ENCODE peak calls at places on chromosomes 11 and 22, in nine cellular contexts. D is BJ, R is chondrocyte, F is HCT116, Y is cardiac muscle cell, M is AG04450, C is AG10803, Q is adrenal gland, H is sigmoid colon. U is an unnamed sample.

GRCh38 chr22:29470159-29470855 is 9.7 kb upstream of the NEFH start:
- DNase-seq in D (no peak), R (no peak), F (peak), Y (peak), M (no peak), C (peak), Q (peak), H (peak), U (peak)

GRCh38 chr22:32951081-32951806 is 106.9 kb downstream of the SYN3 start:
- DNase-seq in D (no peak), R (no peak), F (no peak), Y (peak), M (no peak), C (no peak), Q (peak), H (no peak), U (peak)

GRCh38 chr11:28144808-28145207 is 36.6 kb downstream of the METTL15 start:
- DNase-seq in D (no peak), R (no peak), F (no peak), Y (no peak), M (no peak), C (peak), Q (no peak), H (no peak), U (no peak)

GRCh38 chr11:104668797-104669463 is 229.3 kb downstream of the CASP12 start:
- DNase-seq in D (peak), R (no peak), F (peak), Y (no peak), M (peak), C (peak), Q (no peak), H (no peak), U (no peak)

GRCh38 chr11:60221706-60222105 is 21.2 kb downstream of the MS4A4E start:
- DNase-seq in D (no peak), R (no peak), F (no peak), Y (no peak), M (no peak), C (no peak), Q (no peak), H (no peak), U (no peak)

GRCh38 chr11:95232666-95233065 is 1.7 kb upstream of the SESN3 start:
- DNase-seq in D (no peak), R (no peak), F (no peak), Y (no peak), M (no peak), C (no peak), Q (no peak), H (no peak), U (no peak)

GRCh38 chr11:111765984-111766833 is at the start of gene PPP2R1B:
- DNase-seq in D (no peak), R (peak), F (peak), Y (peak), M (no peak), C (peak), Q (peak), H (peak), U (peak)

GRCh38 chr22:26545385-26545784 is 33.1 kb upstream of the TFIP11 start:
- DNase-seq in D (no peak), R (no peak), F (no peak), Y (no peak), M (no peak), C (no peak), Q (no peak), H (no peak), U (no peak)

GRCh38 chr11:62108017-62108750 is 15.6 kb upstream of the INCENP start:
- DNase-seq in D (no peak), R (no peak), F (peak), Y (peak), M (no peak), C (peak), Q (no peak), H (no peak), U (no peak)

GRCh38 chr11:76787911-76788596 is 4.9 kb downstream of the TSKU start:
- DNase-seq in D (no peak), R (peak), F (peak), Y (no peak), M (no peak), C (peak), Q (no peak), H (peak), U (no peak)

GRCh38 chr11:130178441-130178971 is 18.9 kb downstream of the ST14 start:
- DNase-seq in D (no peak), R (no peak), F (no peak), Y (no peak), M (no peak), C (no peak), Q (no peak), H (no peak), U (peak)

GRCh38 chr11:75420224-75421034 is 12.6 kb downstream of the KLHL35 start:
- DNase-seq in D (no peak), R (no peak), F (no peak), Y (no peak), M (no peak), C (no peak), Q (no peak), H (no peak), U (no peak)

GRCh38 chr22:36156515-36157419 is 3.8 kb downstream of the APOL3 start:
- DNase-seq in D (peak), R (no peak), F (no peak), Y (peak), M (peak), C (peak), Q (peak), H (peak), U (peak)

GRCh38 chr11:30763951-30764350 is 177.8 kb upstream of the MPPED2 start:
- DNase-seq in D (no peak), R (no peak), F (no peak), Y (no peak), M (no peak), C (no peak), Q (no peak), H (no peak), U (no peak)
- TF ChIP-seq CTCF in D (no peak), R (no peak), F (no peak), Y (no peak), M (no peak), C (no peak), Q (no peak), H (no peak), U (no peak)

GRCh38 chr22:43288807-43289417 is 54.3 kb downstream of the SCUBE1 start:
- DNase-seq in D (no peak), R (no peak), F (no peak), Y (no peak), M (no peak), C (no peak), Q (no peak), H (no peak), U (no peak)

GRCh38 chr22:43289551-43289963 is 53.6 kb downstream of the SCUBE1 start:
- DNase-seq in D (no peak), R (no peak), F (no peak), Y (no peak), M (no peak), C (peak), Q (no peak), H (no peak), U (no peak)

GRCh38 chr22:43291381-43291780 is 51.8 kb downstream of the SCUBE1 start:
- DNase-seq in D (no peak), R (no peak), F (no peak), Y (no peak), M (no peak), C (no peak), Q (no peak), H (no peak), U (no peak)

GRCh38 chr22:43288378-43288777 is 54.8 kb downstream of the SCUBE1 start:
- DNase-seq in D (no peak), R (no peak), F (no peak), Y (no peak), M (no peak), C (no peak), Q (no peak), H (no peak), U (no peak)

DNA sequence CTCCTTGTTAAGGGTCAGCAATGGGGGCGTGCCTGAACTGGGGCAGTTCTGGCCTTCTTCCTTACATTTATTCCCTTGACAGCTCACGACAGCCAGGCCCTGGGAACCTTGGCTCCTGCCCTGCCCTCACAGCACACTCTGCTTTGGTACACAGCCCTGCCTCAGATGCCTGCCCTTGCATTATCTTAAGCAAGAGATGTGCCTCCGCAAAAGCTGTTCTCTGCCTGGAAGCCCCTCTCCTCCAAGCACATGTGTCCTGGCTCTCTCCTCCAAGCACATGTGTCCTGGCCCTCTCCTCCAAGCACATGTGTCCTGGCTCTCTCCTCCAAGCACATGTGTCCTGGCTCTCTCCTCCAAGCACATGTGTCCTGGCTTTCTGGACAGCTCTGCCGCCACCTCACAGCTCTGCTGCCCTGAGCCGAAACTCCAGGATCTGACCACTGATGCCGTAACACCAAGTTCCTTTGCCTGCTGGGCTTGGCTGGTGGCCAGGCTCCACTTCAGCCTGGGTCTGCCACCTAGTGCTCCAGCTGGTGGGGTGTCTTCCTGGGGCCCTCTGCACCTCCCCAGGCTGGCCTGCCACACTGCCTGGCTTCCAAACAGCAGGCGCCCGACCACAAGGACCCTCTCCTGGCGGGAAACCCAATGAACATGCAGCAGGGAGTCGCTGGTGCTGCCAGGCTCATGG is 53.1 kb downstream of the SCUBE1 start:
- DNase-seq in D (no peak), R (no peak), F (no peak), Y (no peak), M (no peak), C (peak), Q (no peak), H (peak), U (peak)
- TF ChIP-seq CTCF in D (no peak), R (peak), F (no peak), Y (peak), M (no peak), C (no peak), Q (no peak), H (no peak), U (no peak)

GRCh38 chr11:83072689-83073242 is 1.1 kb upstream of the RAB30 start:
- DNase-seq in D (no peak), R (no peak), F (no peak), Y (no peak), M (no peak), C (no peak), Q (no peak), H (no peak), U (no peak)

GRCh38 chr11:83071641-83072591 is at the start of gene RAB30:
- DNase-seq in D (peak), R (peak), F (peak), Y (peak), M (peak), C (peak), Q (peak), H (peak), U (peak)

GRCh38 chr11:83070044-83070877 is 1.4 kb downstream of the RAB30 start:
- DNase-seq in D (no peak), R (no peak), F (no peak), Y (no peak), M (no peak), C (peak), Q (no peak), H (no peak), U (peak)

GRCh38 chr11:83069441-83070043 is 2.2 kb downstream of the RAB30 start:
- DNase-seq in D (no peak), R (no peak), F (no peak), Y (no peak), M (no peak), C (no peak), Q (no peak), H (no peak), U (no peak)

GRCh38 chr11:83070878-83071640 is 638 bp downstream of the RAB30 start:
- DNase-seq in D (no peak), R (no peak), F (no peak), Y (peak), M (no peak), C (peak), Q (peak), H (peak), U (peak)
- TF ChIP-seq CTCF in D (no peak), R (peak), F (no peak), Y (no peak), M (no peak), C (no peak), Q (no peak), H (no peak), U (no peak)

GRCh38 chr11:80724366-80724765 is 1283.5 kb upstream of the TENM4 start:
- DNase-seq in D (no peak), R (no peak), F (no peak), Y (no peak), M (no peak), C (no peak), Q (no peak), H (no peak), U (no peak)

GRCh38 chr11:80726236-80726635 is 1285.4 kb upstream of the TENM4 start:
- DNase-seq in D (no peak), R (no peak), F (no peak), Y (no peak), M (no peak), C (no peak), Q (no peak), H (no peak), U (no peak)

GRCh38 chr11:80722616-80723015 is 1281.8 kb upstream of the TENM4 start:
- DNase-seq in D (no peak), R (no peak), F (no peak), Y (peak), M (no peak), C (no peak), Q (no peak), H (no peak), U (no peak)

DNA sequence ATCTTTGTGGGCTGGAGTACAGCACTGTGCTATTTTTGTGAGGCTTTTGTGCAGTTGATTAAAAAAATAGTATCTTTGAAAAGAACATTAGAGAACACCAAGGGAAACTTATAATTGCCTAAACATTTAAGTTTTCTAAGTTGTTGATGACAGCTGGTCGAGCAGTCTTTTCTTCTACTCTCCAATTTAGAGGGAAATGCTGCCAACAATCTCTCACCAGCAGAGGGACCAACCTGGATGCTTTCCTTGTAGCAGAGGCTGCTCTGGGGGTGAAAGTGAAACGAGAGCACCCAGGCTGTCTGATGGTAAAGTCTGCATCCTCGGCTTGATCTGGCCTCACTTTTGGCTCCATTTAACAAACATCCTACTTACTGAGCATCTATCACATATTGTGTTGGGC is 1286.5 kb upstream of the TENM4 start:
- DNase-seq in D (no peak), R (no peak), F (no peak), Y (peak), M (no peak), C (no peak), Q (no peak), H (no peak), U (no peak)
- TF ChIP-seq CTCF in D (no peak), R (no peak), F (no peak), Y (peak), M (peak), C (peak), Q (no peak), H (no peak), U (no peak)

DNA sequence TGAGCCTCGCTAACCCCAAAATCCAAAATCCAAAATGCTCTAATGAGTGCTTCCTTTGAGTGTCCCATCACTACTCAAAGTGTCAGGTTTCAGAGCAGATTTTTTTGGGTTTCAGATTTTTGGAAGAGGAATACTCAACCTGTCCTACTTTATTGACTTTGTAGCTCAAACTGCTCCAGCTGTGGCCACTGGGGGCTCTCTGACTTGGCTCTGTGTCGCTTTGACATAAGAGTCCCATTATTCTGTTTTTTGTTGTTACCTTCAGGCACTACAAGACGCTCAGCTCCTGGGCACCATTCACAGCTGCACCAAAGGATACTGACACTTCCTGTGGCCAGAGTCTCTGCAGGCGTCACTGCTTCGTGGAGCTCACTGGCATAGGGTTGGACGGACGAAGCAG is 41.1 kb downstream of the PHF21B start:
- DNase-seq in D (no peak), R (no peak), F (no peak), Y (no peak), M (no peak), C (no peak), Q (no peak), H (no peak), U (no peak)
- TF ChIP-seq CTCF in D (peak), R (peak), F (peak), Y (no peak), M (no peak), C (no peak), Q (no peak), H (no peak), U (no peak)

GRCh38 chr11:2693851-2694261 is 5.9 kb downstream of the KCNQ1OT1 start:
- DNase-seq in D (no peak), R (peak), F (no peak), Y (no peak), M (no peak), C (no peak), Q (no peak), H (peak), U (no peak)

GRCh38 chr11:2690596-2691354 is 9.0 kb downstream of the KCNQ1OT1 start:
- DNase-seq in D (no peak), R (peak), F (no peak), Y (no peak), M (no peak), C (no peak), Q (no peak), H (peak), U (no peak)

GRCh38 chr11:2691355-2691761 is 8.4 kb downstream of the KCNQ1OT1 start:
- DNase-seq in D (no peak), R (peak), F (no peak), Y (no peak), M (no peak), C (no peak), Q (no peak), H (peak), U (no peak)

GRCh38 chr11:2693271-2693833 is 6.4 kb downstream of the KCNQ1OT1 start:
- DNase-seq in D (no peak), R (peak), F (no peak), Y (no peak), M (no peak), C (no peak), Q (no peak), H (peak), U (no peak)

GRCh38 chr11:2691991-2692841 is 7.6 kb downstream of the KCNQ1OT1 start:
- DNase-seq in D (no peak), R (peak), F (no peak), Y (peak), M (no peak), C (no peak), Q (no peak), H (peak), U (peak)
- TF ChIP-seq CTCF in D (no peak), R (no peak), F (peak), Y (peak), M (peak), C (peak), Q (no peak), H (no peak), U (peak)